ENCODE peak calls at places on chromosomes 4 and X, in six cellular contexts. Z, G, Q, A, X and I are unnamed samples.

GRCh38 chr4:161642708-161643107 is 521.1 kb downstream of the FSTL5 start:
- DNase-seq in Z (no peak), Q (no peak), G (no peak), A (no peak), X (no peak), I (no peak)

GRCh38 chr4:142550955-142551354 is 295.1 kb downstream of the INPP4B start:
- DNase-seq in X (no peak), Z (no peak), Q (no peak), A (no peak), G (peak), I (no peak)

GRCh38 chr4:54099959-54100606 is at the start of gene GSX2:
- DNase-seq in Z (no peak), A (peak), X (no peak), G (no peak), Q (peak), I (no peak)

GRCh38 chr4:119735136-119735770 is 106.6 kb upstream of the PDE5A start:
- DNase-seq in Z (no peak), G (no peak), X (no peak), Q (no peak), A (peak), I (no peak)

GRCh38 chrX:18983711-18984380 is at the start of gene PHKA2:
- DNase-seq in Z (peak), X (no peak), G (peak), A (peak), Q (no peak), I (no peak)

GRCh38 chrX:136752796-136753195 is 27.9 kb downstream of the ARHGEF6 start:
- DNase-seq in G (no peak), A (no peak), X (no peak), Z (no peak), Q (no peak), I (no peak)

GRCh38 chrX:68396953-68397352 is 36.3 kb downstream of the OPHN1 start:
- DNase-seq in Z (no peak), A (no peak), G (no peak), Q (no peak), X (no peak), I (no peak)

GRCh38 chrX:21989415-21989814 is 42.7 kb upstream of the PHEX start:
- DNase-seq in G (no peak), Q (no peak), Z (no peak), X (no peak), A (no peak), I (no peak)

GRCh38 chr4:88075336-88075735 is 67.9 kb downstream of the PKD2 start:
- DNase-seq in Q (no peak), Z (no peak), A (no peak), X (no peak), G (no peak), I (no peak)

GRCh38 chr4:38237139-38237538 is 276.9 kb downstream of the PTTG2 start:
- DNase-seq in A (peak), Z (no peak), Q (no peak), X (no peak), G (no peak), I (no peak)

GRCh38 chr4:22794731-22795130 is 102.0 kb downstream of the GBA3 start:
- DNase-seq in A (no peak), G (no peak), Z (no peak), X (no peak), Q (no peak), I (no peak)

GRCh38 chrX:6021316-6022091 is 207.2 kb downstream of the NLGN4X start:
- DNase-seq in G (peak), X (peak), Q (peak), A (peak), Z (no peak), I (peak)

GRCh38 chrX:1873671-1874070 is 258.8 kb downstream of the ASMT start:
- DNase-seq in Q (no peak), A (no peak), X (no peak), G (no peak), Z (no peak), I (no peak)

GRCh38 chrX:56947695-56948094 is 47.6 kb downstream of the SPIN3 start:
- DNase-seq in G (no peak), Z (no peak), X (no peak), A (peak), Q (no peak), I (no peak)

GRCh38 chrX:19046343-19047215 is 62.7 kb upstream of the PHKA2 start:
- DNase-seq in X (no peak), G (no peak), Q (no peak), Z (no peak), A (peak), I (no peak)

GRCh38 chr4:24988776-24989175 is 42.0 kb downstream of the LGI2 start:
- DNase-seq in Z (no peak), X (no peak), A (peak), G (no peak), Q (peak), I (no peak)

GRCh38 chrX:78652971-78653822 is 5.9 kb downstream of the RTL3 start:
- DNase-seq in A (peak), X (no peak), Q (no peak), Z (no peak), G (no peak), I (no peak)

GRCh38 chr4:17866790-17867189 is 56.0 kb downstream of the NCAPG start:
- DNase-seq in A (no peak), Z (no peak), Q (no peak), X (no peak), G (no peak), I (no peak)

GRCh38 chr4:83328486-83328885 is 6.2 kb downstream of the HPSE start:
- DNase-seq in G (no peak), Q (peak), A (no peak), Z (no peak), X (no peak), I (no peak)

GRCh38 chr4:86557526-86557925 is 36.6 kb upstream of the PTPN13 start:
- DNase-seq in X (no peak), G (no peak), Q (no peak), A (peak), Z (no peak), I (no peak)

GRCh38 chrX:155231163-155231562 is 14.9 kb downstream of the VBP1 start:
- DNase-seq in G (no peak), Z (no peak), A (no peak), X (no peak), Q (no peak), I (no peak)

GRCh38 chrX:41382699-41383645 is 49.0 kb downstream of the DDX3X start:
- DNase-seq in Q (no peak), A (no peak), X (no peak), G (peak), Z (peak), I (no peak)

GRCh38 chr4:117773067-117773946 is 261.0 kb upstream of the NDST3 start:
- DNase-seq in X (no peak), G (peak), Q (no peak), A (no peak), Z (no peak), I (no peak)

GRCh38 chr4:171130126-171130801 is 682.9 kb upstream of the GALNTL6 start:
- DNase-seq in Z (no peak), X (no peak), Q (no peak), A (no peak), G (no peak), I (no peak)

GRCh38 chr4:125550769-125551168 is 236.0 kb downstream of the FAT4 start:
- DNase-seq in X (no peak), G (no peak), A (no peak), Z (no peak), Q (no peak), I (no peak)

GRCh38 chr4:82903737-82904136 is 3.2 kb downstream of the THAP9 start:
- DNase-seq in X (no peak), G (no peak), Z (no peak), A (no peak), Q (no peak), I (no peak)

GRCh38 chrX:134236690-134237362 is at the start of gene CCDC160:
- DNase-seq in X (no peak), Z (no peak), G (peak), A (no peak), Q (peak), I (peak)